ENCODE peak calls at places on chromosomes 16 and 17, in six cellular contexts. Q is Peyer's patch, J is MM.1S, A is IMR-90, V is cardiac muscle cell, T is fibroblast of pulmonary artery. M is an unnamed sample.

GRCh38 chr16:56211471-56211944 is 20.2 kb downstream of the GNAO1 start:
- DNase-seq in T (no peak), J (no peak), A (no peak), V (no peak), Q (no peak), M (no peak)

GRCh38 chr16:6966925-6967324 is 365.7 kb upstream of the RBFOX1 start:
- DNase-seq in J (no peak), T (no peak), A (no peak), Q (no peak), V (no peak), M (no peak)

GRCh38 chr16:88383401-88384221 is 852 bp downstream of the ZNF469 start:
- DNase-seq in A (peak; percentile 63), J (no peak), Q (peak; percentile 62), V (peak; percentile 53), T (peak; percentile 31), M (peak; percentile 58)

GRCh38 chr17:79935845-79936470 is 96.7 kb upstream of the CBX4 start:
- DNase-seq in Q (no peak), J (no peak), T (no peak), V (no peak), A (no peak), M (no peak)

GRCh38 chr17:28726396-28726911 is 421 bp upstream of the TLCD1 start:
- DNase-seq in T (peak; percentile 41), V (peak; percentile 61), A (peak; percentile 39), J (peak; percentile 70), Q (peak; percentile 88), M (peak; percentile 32)

GRCh38 chr16:5228369-5228768 is 130.8 kb upstream of the EEF2KMT start:
- DNase-seq in T (no peak), A (no peak), J (no peak), V (no peak), Q (no peak), M (no peak)

GRCh38 chr17:80104321-80104955 is 3.1 kb downstream of the GAA start:
- DNase-seq in Q (no peak), A (no peak), T (peak; percentile 58), V (peak; percentile 52), J (no peak), M (no peak)

GRCh38 chr17:50950002-50950877 is 84.1 kb upstream of the TOB1 start:
- DNase-seq in Q (peak; percentile 87), J (peak; percentile 68), A (peak; percentile 84), V (peak; percentile 78), T (peak; percentile 76), M (peak; percentile 90)

GRCh38 chr17:73293480-73293911 is 18.3 kb downstream of the CDC42EP4 start:
- DNase-seq in T (peak; percentile 84), A (peak; percentile 91), Q (no peak), V (peak; percentile 83), J (no peak), M (peak; percentile 86)

GRCh38 chr16:46687486-46687885 is 1.5 kb downstream of the VPS35 start:
- DNase-seq in Q (no peak), V (no peak), T (no peak), A (no peak), J (no peak), M (no peak)

GRCh38 chr17:50218771-50219315 is 17.4 kb upstream of the COL1A1 start:
- DNase-seq in T (peak; percentile 92), V (peak; percentile 92), J (no peak), A (peak; percentile 96), Q (no peak), M (peak; percentile 98)

GRCh38 chr17:45160505-45161287 is 979 bp upstream of the HEXIM2 start:
- DNase-seq in J (peak; percentile 62), A (peak; percentile 61), Q (peak; percentile 81), V (peak; percentile 79), T (peak; percentile 65), M (peak; percentile 75)

GRCh38 chr16:15031179-15031578 is 24.7 kb downstream of the NTAN1 start:
- DNase-seq in T (no peak), J (no peak), Q (no peak), A (no peak), V (no peak), M (no peak)

GRCh38 chr16:71920658-71921057 is 25.3 kb downstream of the IST1 start:
- DNase-seq in A (no peak), Q (no peak), T (no peak), J (no peak), V (no peak), M (no peak)

GRCh38 chr16:54411555-54411954 is 125.0 kb upstream of the IRX3 start:
- DNase-seq in V (peak; percentile 24), Q (no peak), J (no peak), T (no peak), A (no peak), M (no peak)

GRCh38 chr17:61502292-61502691 is 50.1 kb downstream of the TBX4 start:
- DNase-seq in A (no peak), V (no peak), T (no peak), Q (no peak), J (no peak), M (no peak)

GRCh38 chr17:3667366-3668278 is 756 bp downstream of the TAX1BP3 start:
- DNase-seq in J (peak; percentile 5), V (peak; percentile 96), A (peak; percentile 91), Q (peak; percentile 93), T (peak; percentile 93), M (peak; percentile 94)

GRCh38 chr17:35312790-35313711 is 60.4 kb downstream of the SLFN11 start:
- DNase-seq in Q (peak; percentile 57), A (peak; percentile 73), T (peak; percentile 86), V (peak; percentile 90), J (peak; percentile 78), M (peak; percentile 79)

GRCh38 chr17:69414408-69415274 is at the start of gene MAP2K6:
- DNase-seq in J (peak; percentile 86), A (peak; percentile 65), Q (peak; percentile 81), T (peak; percentile 76), V (peak; percentile 80), M (peak; percentile 49)

GRCh38 chr16:27108826-27109665 is 42.3 kb downstream of the C16orf82 start:
- DNase-seq in T (no peak), V (no peak), Q (no peak), A (no peak), J (no peak), M (no peak)
- H3K4me3 ChIP-seq in T (peak overlapping the region; percentile 31), V (peak overlapping the region; percentile 44), Q (peak overlapping the region; percentile 45), A (no peak overlapping the region), J (no peak overlapping the region), M (peak overlapping the region; percentile 52)

GRCh38 chr16:85173981-85174751 is 61.9 kb upstream of the CIBAR2 start:
- DNase-seq in A (peak; percentile 89), T (peak; percentile 75), J (no peak), Q (no peak), V (peak; percentile 80), M (peak; percentile 91)

GRCh38 chr16:85171809-85172464 is 59.7 kb upstream of the CIBAR2 start:
- DNase-seq in J (no peak), Q (no peak), T (peak; percentile 25), A (no peak), V (no peak), M (peak; percentile 11)

GRCh38 chr16:85172465-85173071 is 60.3 kb upstream of the CIBAR2 start:
- DNase-seq in T (peak; percentile 35), A (peak; percentile 53), J (no peak), V (no peak), Q (no peak), M (peak; percentile 54)

GRCh38 chr16:85174871-85175723 is 62.8 kb upstream of the CIBAR2 start:
- DNase-seq in J (no peak), Q (no peak), T (peak; percentile 28), A (peak; percentile 54), V (peak; percentile 39), M (peak; percentile 42)

GRCh38 chr16:85173077-85173980 is 61.1 kb upstream of the CIBAR2 start:
- DNase-seq in T (peak; percentile 85), V (peak; percentile 86), A (peak; percentile 97), J (no peak), Q (no peak), M (peak; percentile 82)
- TF ChIP-seq CTCF in T (peak; percentile 38), V (peak; percentile 39), A (peak; percentile 54), J (no peak), Q (no peak), M (peak; percentile 33)

GRCh38 chr17:68343976-68344375 is 52.7 kb downstream of the ARSG start:
- DNase-seq in A (no peak), T (no peak), Q (no peak), J (no peak), V (no peak), M (no peak)

GRCh38 chr17:68349157-68349556 is 57.9 kb downstream of the ARSG start:
- DNase-seq in V (no peak), Q (no peak), J (no peak), A (no peak), T (no peak), M (no peak)

GRCh38 chr17:68347380-68347779 is 56.1 kb downstream of the ARSG start:
- DNase-seq in Q (no peak), J (no peak), A (no peak), T (no peak), V (no peak), M (no peak)

GRCh38 chr17:68344701-68345136 is 53.4 kb downstream of the ARSG start:
- DNase-seq in V (peak; percentile 39), J (no peak), Q (no peak), A (no peak), T (peak; percentile 41), M (no peak)

DNA sequence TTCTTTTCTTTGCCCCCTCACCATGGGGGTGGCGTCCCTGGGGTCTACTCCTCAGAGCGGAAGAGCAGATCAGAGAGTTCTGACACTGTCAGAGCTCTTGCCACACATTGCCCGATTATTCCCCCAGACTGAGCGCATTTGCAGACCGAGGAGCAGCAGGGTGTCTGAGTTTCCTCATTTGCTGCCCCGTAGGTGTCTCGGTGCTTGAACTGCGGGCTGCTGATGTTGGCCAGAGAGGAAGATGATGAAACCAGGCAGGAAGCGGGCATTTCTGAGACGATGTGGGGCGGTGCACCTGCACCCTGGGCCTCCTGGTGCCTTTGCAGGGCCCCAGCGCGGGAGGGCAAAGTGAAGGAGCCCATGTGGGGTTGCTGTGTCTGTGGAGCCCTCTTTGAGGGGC is 55.2 kb downstream of the ARSG start:
- DNase-seq in Q (no peak), A (no peak), V (no peak), J (no peak), T (no peak), M (no peak)
- H3K4me3 ChIP-seq in Q (no peak overlapping the region), A (no peak overlapping the region), V (no peak overlapping the region), J (no peak overlapping the region), T (no peak overlapping the region), M (no peak overlapping the region)

GRCh38 chr16:19898924-19899604 is 14.4 kb upstream of the GPRC5B start:
- DNase-seq in V (peak; percentile 68), Q (no peak), T (peak; percentile 62), A (peak; percentile 46), J (peak; percentile 48), M (peak; percentile 60)

GRCh38 chr16:19898166-19898565 is 13.5 kb upstream of the GPRC5B start:
- DNase-seq in V (no peak), J (no peak), T (no peak), Q (no peak), A (no peak), M (no peak)

GRCh38 chr16:19899605-19899955 is 14.9 kb upstream of the GPRC5B start:
- DNase-seq in A (no peak), V (no peak), J (no peak), Q (no peak), T (no peak), M (no peak)

GRCh38 chr16:19901164-19901563 is 16.5 kb upstream of the GPRC5B start:
- DNase-seq in J (no peak), Q (no peak), V (no peak), T (no peak), A (no peak), M (no peak)

DNA sequence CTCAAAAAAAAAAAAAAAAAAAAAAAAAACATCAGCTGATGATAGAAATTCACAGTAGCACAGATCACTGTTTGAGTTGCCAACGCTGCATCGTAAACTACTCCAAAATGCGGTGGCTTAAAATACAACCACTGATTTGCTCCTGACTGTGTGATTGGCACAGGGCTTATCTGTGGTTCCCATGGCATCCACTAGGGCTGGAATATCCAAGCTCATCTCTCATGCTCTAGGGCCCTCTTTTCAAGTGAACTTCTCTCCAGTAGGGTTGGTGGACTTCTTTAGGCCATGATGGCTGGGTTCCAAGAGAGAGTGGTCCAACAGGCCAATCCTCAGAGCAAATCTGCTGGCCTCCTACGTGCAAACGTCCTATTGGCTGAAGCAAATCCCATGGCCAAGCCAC is 15.9 kb upstream of the GPRC5B start:
- DNase-seq in T (no peak), A (no peak), V (no peak), J (no peak), Q (no peak), M (no peak)
- TF ChIP-seq CTCF in T (no peak), A (no peak), V (no peak), J (no peak), Q (no peak), M (no peak)